ENCODE peak calls at places on chromosomes 4 and X, in seven cellular contexts. R is endodermal cell, E is upper lobe of left lung, Z is tibial artery, W is GM06990, T is ascending aorta, J is SK-N-SH. Q is an unnamed sample.

GRCh38 chrX:11381464-11381863 is 88.3 kb downstream of the AMELX start:
- DNase-seq in Z (peak; percentile 65), T (peak; percentile 79), E (no peak), R (peak; percentile 50), J (peak; percentile 20), W (peak; percentile 1), Q (peak; percentile 56)

GRCh38 chrX:110322603-110323002 is 4.7 kb upstream of the AMMECR1 start:
- DNase-seq in E (no peak), Z (no peak), R (no peak), W (no peak), T (no peak), J (no peak), Q (peak; percentile 46)

GRCh38 chr4:106238819-106239420 is 77.1 kb downstream of the TBCK start:
- DNase-seq in R (peak; percentile 75), T (no peak), J (peak; percentile 21), Z (no peak), E (no peak), W (no peak), Q (peak; percentile 59)

GRCh38 chr4:52199574-52200338 is 148.7 kb downstream of the SPATA18 start:
- DNase-seq in J (no peak), Z (no peak), W (no peak), T (peak; percentile 73), E (no peak), R (no peak), Q (peak; percentile 17)

GRCh38 chr4:11585506-11585905 is 156.8 kb upstream of the HS3ST1 start:
- DNase-seq in Z (no peak), J (no peak), T (no peak), R (no peak), E (no peak), W (no peak), Q (peak; percentile 80)

GRCh38 chrX:139924069-139924695 is 8.7 kb downstream of the ATP11C start:
- DNase-seq in W (no peak), J (no peak), E (no peak), R (no peak), T (no peak), Z (no peak), Q (no peak)

GRCh38 chrX:119828446-119828845 is 24.3 kb downstream of the UPF3B start:
- DNase-seq in W (no peak), T (no peak), J (no peak), Z (no peak), E (no peak), R (no peak), Q (no peak)

GRCh38 chrX:152428596-152428995 is 22.5 kb downstream of the GABRA3 start:
- DNase-seq in R (no peak), J (no peak), E (no peak), W (no peak), T (no peak), Z (no peak), Q (no peak)

GRCh38 chrX:115940888-115941332 is 229.6 kb upstream of the AGTR2 start:
- DNase-seq in E (no peak), Z (peak; percentile 77), J (peak; percentile 78), R (peak; percentile 83), W (peak; percentile 72), T (peak; percentile 90), Q (no peak)

GRCh38 chr4:39259571-39260330 is 77.4 kb downstream of the WDR19 start:
- DNase-seq in Z (no peak), R (no peak), W (no peak), J (no peak), T (no peak), E (no peak), Q (no peak)

GRCh38 chr4:151948351-151949016 is 187.7 kb upstream of the GATB start:
- DNase-seq in T (no peak), W (no peak), Z (no peak), J (no peak), R (no peak), E (no peak), Q (peak; percentile 96)

GRCh38 chr4:73836373-73837269 is at the start of gene CXCL6:
- DNase-seq in E (peak; percentile 90), Z (no peak), W (no peak), J (no peak), R (peak; percentile 87), T (no peak), Q (no peak)

GRCh38 chrX:48573690-48574269 is 504 bp upstream of the RBM3 start:
- DNase-seq in Z (peak; percentile 69), J (peak; percentile 40), E (peak; percentile 56), W (no peak), R (no peak), T (peak; percentile 74), Q (no peak)

GRCh38 chr4:54942735-54943134 is 182.7 kb downstream of the KDR start:
- DNase-seq in J (no peak), T (no peak), R (no peak), W (no peak), E (no peak), Z (no peak), Q (no peak)

GRCh38 chr4:148238086-148238485 is 204.1 kb downstream of the NR3C2 start:
- DNase-seq in R (no peak), W (no peak), T (no peak), J (no peak), E (no peak), Z (no peak), Q (no peak)

GRCh38 chr4:73721901-73722300 is 18.5 kb upstream of the CXCL8 start:
- DNase-seq in W (no peak), T (no peak), J (no peak), Z (no peak), R (no peak), E (no peak), Q (no peak)

GRCh38 chr4:148563684-148564083 is 121.5 kb upstream of the NR3C2 start:
- DNase-seq in R (no peak), W (no peak), Z (no peak), T (no peak), J (no peak), E (no peak), Q (peak; percentile 74)

GRCh38 chrX:15877380-15877779 is 22.8 kb upstream of the AP1S2 start:
- DNase-seq in R (no peak), T (no peak), Z (no peak), J (no peak), E (no peak), W (no peak), Q (peak; percentile 12)

GRCh38 chrX:12460929-12461328 is 322.7 kb downstream of the FRMPD4 start:
- DNase-seq in Z (no peak), T (no peak), W (no peak), R (no peak), J (no peak), E (no peak), Q (no peak)

GRCh38 chrX:44218465-44218864 is 125.0 kb downstream of the EFHC2 start:
- DNase-seq in J (no peak), E (no peak), Z (no peak), W (no peak), T (no peak), R (no peak), Q (no peak)

GRCh38 chrX:44225667-44226066 is 117.8 kb downstream of the EFHC2 start:
- DNase-seq in J (no peak), R (no peak), T (no peak), Z (no peak), W (no peak), E (no peak), Q (peak; percentile 50)

GRCh38 chrX:44227981-44228380 is 115.5 kb downstream of the EFHC2 start:
- DNase-seq in R (peak; percentile 43), W (no peak), T (no peak), J (no peak), Z (no peak), E (no peak), Q (no peak)

GRCh38 chrX:44224760-44225159 is 118.7 kb downstream of the EFHC2 start:
- DNase-seq in W (no peak), J (no peak), T (no peak), R (no peak), E (no peak), Z (no peak), Q (no peak)

GRCh38 chrX:44223150-44223549 is 120.3 kb downstream of the EFHC2 start:
- DNase-seq in E (no peak), W (no peak), Z (no peak), T (no peak), R (no peak), J (no peak), Q (peak; percentile 78)
- H3K4me3 ChIP-seq in E (no peak overlapping the region), W (no peak overlapping the region), Z (no peak overlapping the region), T (no peak overlapping the region), R (no peak overlapping the region), J (no peak overlapping the region), Q (no peak overlapping the region)

GRCh38 chrX:108033890-108034289 is 11.0 kb upstream of the VSIG1 start:
- DNase-seq in T (no peak), R (no peak), E (no peak), Z (no peak), W (no peak), J (no peak), Q (no peak)

GRCh38 chrX:108032944-108033343 is 11.9 kb upstream of the VSIG1 start:
- DNase-seq in T (no peak), R (no peak), E (no peak), Z (no peak), W (no peak), J (no peak), Q (no peak)

GRCh38 chrX:108029928-108030711 is 14.7 kb upstream of the VSIG1 start:
- DNase-seq in T (no peak), W (no peak), E (no peak), Z (no peak), J (no peak), R (no peak), Q (no peak)

GRCh38 chrX:108025954-108026616 is 18.8 kb upstream of the VSIG1 start:
- DNase-seq in T (no peak), W (no peak), J (no peak), E (no peak), R (no peak), Z (no peak), Q (no peak)

DNA sequence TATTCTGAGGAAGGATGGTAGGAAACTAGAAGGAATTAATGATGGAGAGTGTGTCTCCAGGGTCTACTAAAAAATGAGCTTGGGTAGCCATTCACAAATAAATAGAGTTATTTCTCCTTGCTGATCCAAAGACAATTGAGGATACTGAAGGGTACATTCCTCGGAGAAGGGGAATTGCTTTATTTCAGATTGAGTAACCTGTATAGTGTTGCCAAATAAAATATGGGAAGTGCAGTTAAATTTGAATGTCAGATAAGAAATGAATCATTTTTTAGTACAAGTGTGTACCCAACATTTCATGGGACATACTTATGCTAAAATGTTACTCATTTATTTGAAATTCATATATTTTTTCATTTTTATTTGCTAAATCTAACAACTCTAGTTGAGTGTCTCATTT is 16.0 kb upstream of the VSIG1 start:
- DNase-seq in R (no peak), T (no peak), Z (no peak), W (no peak), E (no peak), J (no peak), Q (no peak)
- H3K27me3 ChIP-seq in R (no peaks in the 10 kb centered on the region), T (no peaks in the 10 kb centered on the region), Z (no peaks in the 10 kb centered on the region), W (no peaks in the 10 kb centered on the region), E (no peaks in the 10 kb centered on the region), J (peaks cover 5% of the 10 kb centered on the region), Q (no peaks in the 10 kb centered on the region)

GRCh38 chr4:153502584-153502983 is 36.4 kb downstream of the TMEM131L start:
- DNase-seq in E (no peak), J (no peak), Z (no peak), W (no peak), T (no peak), R (no peak), Q (no peak)
- H3K36me3 ChIP-seq in E (no peaks in the 10 kb centered on the region), J (no peaks in the 10 kb centered on the region), Z (no peaks in the 10 kb centered on the region), W (peaks cover 5% of the 10 kb centered on the region), T (no peaks in the 10 kb centered on the region), R (no peaks in the 10 kb centered on the region), Q (peaks cover 3% of the 10 kb centered on the region)

DNA sequence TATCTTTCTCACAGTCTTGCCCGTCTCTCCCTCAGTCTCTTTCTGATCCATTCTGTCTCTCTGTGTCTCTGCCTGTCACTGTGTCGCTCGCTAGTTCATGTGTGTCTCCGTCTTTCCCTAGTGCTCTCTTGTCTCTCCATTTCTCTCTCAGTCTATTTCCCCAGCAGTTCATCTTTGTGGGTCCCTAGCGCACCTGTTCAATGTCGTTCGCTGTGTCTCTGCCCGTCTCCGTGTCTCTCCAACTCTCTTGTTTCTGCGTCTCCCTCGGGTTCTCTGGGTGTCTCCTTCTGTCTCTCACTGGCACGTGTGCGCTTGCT is 1.5 kb downstream of the GPR101 start:
- DNase-seq in E (no peak), Z (no peak), T (no peak), W (no peak), R (no peak), J (no peak), Q (no peak)
- H3K4me3 ChIP-seq in E (no peak overlapping the region), Z (peak overlapping the region; percentile 26), T (peak overlapping the region; percentile 31), W (peak overlapping the region; percentile 57), R (peak overlapping the region; percentile 82), J (peak overlapping the region; percentile 37), Q (peak overlapping the region; percentile 28)

Q was measured in bronchial epithelial cell.